ENCODE peak calls at places on chromosome 21, in four cellular contexts. O, K, B and H are unnamed samples.

GRCh38 chr21:23612210-23612609 is 1995.1 kb downstream of the MRPL39 start:
- DNase-seq in O (no peak), K (no peak), B (no peak), H (no peak)

GRCh38 chr21:32782698-32783097 is 11.1 kb upstream of the PAXBP1 start:
- DNase-seq in O (no peak), K (no peak), B (no peak), H (no peak)

GRCh38 chr21:28338906-28339305 is 653.8 kb downstream of the LTN1 start:
- DNase-seq in O (no peak), K (no peak), B (no peak), H (no peak)

GRCh38 chr21:33230518-33231324 is 983 bp downstream of the IFNAR2 start:
- DNase-seq in O (peak; percentile 78), K (peak; percentile 60), B (peak; percentile 74), H (peak; percentile 85)

GRCh38 chr21:36100971-36101641 is 31.3 kb downstream of the CBR1 start:
- DNase-seq in O (no peak), K (no peak), B (no peak), H (no peak)

GRCh38 chr21:42028754-42029385 is 18.7 kb upstream of the ZBTB21 start:
- DNase-seq in O (no peak), K (no peak), B (no peak), H (no peak)

GRCh38 chr21:39681257-39681656 is 63.7 kb upstream of the IGSF5 start:
- DNase-seq in O (no peak), K (no peak), B (no peak), H (no peak)

GRCh38 chr21:38440746-38441145 is 57.5 kb downstream of the ERG start:
- DNase-seq in O (no peak), K (no peak), B (peak; percentile 76), H (no peak)

GRCh38 chr21:29295066-29295650 is 3.6 kb upstream of the BACH1 start:
- DNase-seq in O (no peak), K (no peak), B (no peak), H (no peak)

GRCh38 chr21:29248124-29248523 is 50.6 kb upstream of the BACH1 start:
- DNase-seq in O (no peak), K (no peak), B (no peak), H (no peak)

GRCh38 chr21:27564684-27565280 is 597.9 kb upstream of the ADAMTS5 start:
- DNase-seq in O (peak; percentile 40), K (peak; percentile 40), B (peak; percentile 43), H (no peak)

GRCh38 chr21:36696640-36697472 is 2.1 kb upstream of the SIM2 start:
- DNase-seq in O (peak; percentile 47), K (no peak), B (no peak), H (no peak)

GRCh38 chr21:37383066-37383465 is 16.5 kb downstream of the DYRK1A start:
- DNase-seq in O (no peak), K (no peak), B (peak; percentile 70), H (no peak)

GRCh38 chr21:41774467-41775151 is 7.8 kb upstream of the RIPK4 start:
- DNase-seq in O (no peak), K (no peak), B (no peak), H (no peak)

GRCh38 chr21:36706482-36706852 is 7.6 kb downstream of the SIM2 start:
- DNase-seq in O (no peak), K (no peak), B (no peak), H (peak; percentile 66)

GRCh38 chr21:15986277-15986676 is 256.5 kb downstream of the USP25 start:
- DNase-seq in O (no peak), K (no peak), B (no peak), H (no peak)

GRCh38 chr21:33644383-33645074 is 2.2 kb downstream of the ITSN1 start:
- DNase-seq in O (no peak), K (no peak), B (peak; percentile 61), H (no peak)

GRCh38 chr21:28877318-28877884 is 115.3 kb downstream of the LTN1 start:
- DNase-seq in O (no peak), K (no peak), B (no peak), H (no peak)

GRCh38 chr21:42227909-42228708 is 9.2 kb downstream of the ABCG1 start:
- DNase-seq in O (peak; percentile 74), K (peak; percentile 97), B (peak; percentile 88), H (peak; percentile 89)

GRCh38 chr21:29104239-29104708 is 26.2 kb upstream of the MAP3K7CL start:
- DNase-seq in O (no peak), K (no peak), B (no peak), H (no peak)

GRCh38 chr21:40194181-40194580 is 326.9 kb downstream of the PCP4 start:
- DNase-seq in O (no peak), K (no peak), B (no peak), H (no peak)

GRCh38 chr21:38898422-38899098 is 92.8 kb downstream of the ETS2 start:
- DNase-seq in O (no peak), K (no peak), B (no peak), H (no peak)

DNA sequence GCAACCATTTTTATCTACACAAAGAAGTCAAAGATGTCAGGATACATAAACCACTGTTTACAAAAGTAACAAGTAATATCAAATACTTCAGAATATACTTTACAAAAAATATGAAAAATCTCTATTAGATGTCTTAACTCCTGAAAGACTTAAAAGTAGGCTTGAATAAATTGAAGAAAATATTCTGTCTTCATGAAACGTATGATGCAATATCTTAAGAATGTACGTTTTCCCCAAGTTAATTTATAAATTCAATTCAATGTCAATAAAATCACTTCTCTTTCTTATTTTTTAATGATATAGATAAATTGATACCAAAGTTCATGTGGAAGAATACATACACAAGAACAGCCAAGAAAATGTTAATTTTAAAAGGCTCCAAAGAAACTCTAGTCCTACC is 6.0 kb downstream of the KRTAP19-7 start:
- DNase-seq in O (no peak), K (no peak), B (no peak), H (no peak)
- TF ChIP-seq CTCF in O (no peak), K (no peak), B (no peak), H (no peak)

GRCh38 chr21:34885636-34886553 is 163.2 kb downstream of the RUNX1 start:
- DNase-seq in O (peak; percentile 47), K (no peak), B (no peak), H (no peak)
- TF ChIP-seq CTCF in O (no peak), K (no peak), B (no peak), H (no peak)

GRCh38 chr21:45290948-45291612 is 3.4 kb upstream of the POFUT2 start:
- DNase-seq in O (no peak), K (no peak), B (no peak), H (peak; percentile 78)

GRCh38 chr21:45291613-45292398 is 4.1 kb upstream of the POFUT2 start:
- DNase-seq in O (no peak), K (no peak), B (no peak), H (peak; percentile 84)

GRCh38 chr21:45288441-45288841 is 746 bp upstream of the POFUT2 start:
- DNase-seq in O (no peak), K (no peak), B (no peak), H (peak; percentile 82)

GRCh38 chr21:45289134-45289533 is 1.4 kb upstream of the POFUT2 start:
- DNase-seq in O (no peak), K (no peak), B (no peak), H (no peak)

DNA sequence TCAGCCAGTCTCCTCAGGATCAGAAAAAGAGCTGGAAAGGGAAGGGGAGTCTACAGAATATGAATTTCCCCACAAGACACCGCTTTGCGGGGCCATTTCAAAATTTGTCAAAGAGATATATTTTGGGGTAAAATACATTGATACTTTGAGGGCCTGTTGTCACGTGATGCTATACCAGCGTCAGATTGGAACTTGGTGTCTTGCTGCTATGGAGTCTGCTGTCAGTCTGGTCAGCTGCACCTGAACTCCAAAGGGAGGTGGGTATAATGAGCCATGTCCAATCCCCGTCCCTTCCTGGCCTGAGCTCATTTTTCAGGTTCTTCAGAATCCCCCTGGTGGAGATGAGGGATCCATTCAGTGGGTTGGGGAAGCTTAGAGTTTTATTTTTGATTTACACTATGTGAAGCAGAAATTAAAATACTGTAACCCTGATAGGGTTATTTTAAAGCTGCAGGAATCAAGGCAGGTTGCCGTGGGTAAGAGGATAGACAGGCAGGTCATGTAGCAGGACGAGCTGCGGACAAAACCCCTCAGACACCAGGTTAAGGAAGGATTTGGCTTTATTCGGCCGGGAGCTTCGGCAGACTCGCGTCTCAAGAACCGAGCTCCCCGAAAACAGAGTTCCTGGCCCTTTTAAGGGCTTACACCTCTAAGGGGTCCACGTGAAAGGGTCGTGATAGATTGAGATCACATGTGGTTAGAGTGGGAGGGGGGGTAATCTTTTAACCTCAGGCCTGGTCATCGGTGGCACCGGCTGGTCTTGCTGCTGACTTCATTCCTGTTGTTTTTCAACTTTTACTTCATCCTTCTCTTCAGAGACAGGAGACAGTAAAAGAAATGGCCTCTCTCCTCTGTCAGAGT is 2.2 kb upstream of the POFUT2 start:
- DNase-seq in O (no peak), K (no peak), B (peak; percentile 38), H (peak; percentile 65)
- TF ChIP-seq CTCF in O (no peak), K (no peak), B (no peak), H (peak; percentile 40)

GRCh38 chr21:44972301-44972814 is 32.5 kb downstream of the SLX9 start:
- DNase-seq in O (peak; percentile 45), K (no peak), B (no peak), H (no peak)
- TF ChIP-seq CTCF in O (no peak), K (no peak), B (peak; percentile 13), H (no peak)

GRCh38 chr21:25887166-25887565 is 152.4 kb downstream of the GABPA start:
- DNase-seq in O (peak; percentile 18), K (no peak), B (no peak), H (no peak)
- TF ChIP-seq CTCF in O (no peak), K (no peak), B (no peak), H (peak; percentile 18)

GRCh38 chr21:46420241-46421190 is 38.2 kb upstream of the DIP2A start:
- DNase-seq in O (no peak), K (no peak), B (no peak), H (no peak)
- TF ChIP-seq CTCF in O (no peak), K (no peak), B (no peak), H (no peak)

GRCh38 chr21:20875741-20876140 is 122.5 kb upstream of the NCAM2 start:
- DNase-seq in O (no peak), K (no peak), B (no peak), H (no peak)
- TF ChIP-seq CTCF in O (no peak), K (no peak), B (no peak), H (peak; percentile 63)

DNA sequence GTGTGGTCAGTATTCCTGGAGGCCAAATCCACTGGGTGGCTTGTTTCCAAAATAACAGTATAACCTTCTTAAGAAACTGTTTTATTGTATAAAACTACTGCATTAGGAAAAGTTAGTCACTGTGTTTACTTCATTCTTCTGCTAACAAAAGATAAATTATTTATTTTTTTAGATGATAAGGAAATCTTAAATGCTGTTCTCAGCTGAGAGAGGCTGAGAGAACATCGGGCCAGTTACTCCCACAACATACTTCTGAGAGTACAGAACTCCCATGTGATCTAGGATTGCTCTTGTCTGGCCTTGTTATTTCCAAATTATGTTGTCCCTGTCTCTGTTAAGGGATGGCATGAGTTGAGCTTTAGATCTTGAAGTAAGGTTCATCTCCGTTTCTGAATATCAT is 96.7 kb upstream of the CXADR start:
- DNase-seq in O (no peak), K (no peak), B (no peak), H (no peak)
- TF ChIP-seq CTCF in O (no peak), K (no peak), B (no peak), H (no peak)